ENCODE peak calls at places on chromosomes 6 and 20, in nine cellular contexts. One of them, this sample, is unnamed.
A peak's percentile ranks its signal among the peaks of the same experiment; 100 is the strongest.

GRCh38 chr6:16409531-16410441 is 171.4 kb downstream of the GMPR start:
- DNase-seq in ascending aorta: no peak
- DNase-seq in uterus: peak; percentile 65
- DNase-seq in psoas muscle: peak; percentile 47
- DNase-seq in astrocyte: peak; percentile 27
- DNase-seq in stomach: peak; percentile 52
- DNase-seq in PC-3: peak; percentile 83
- DNase-seq in RWPE2: no peak
- DNase-seq in choroid plexus epithelial cell: peak; percentile 81
- DNase-seq in this sample: peak; percentile 63

GRCh38 chr6:136866872-136867416 is 44.6 kb downstream of the PEX7 start:
- DNase-seq in ascending aorta: no peak
- DNase-seq in uterus: no peak
- DNase-seq in psoas muscle: no peak
- DNase-seq in astrocyte: peak; percentile 59
- DNase-seq in stomach: no peak
- DNase-seq in PC-3: no peak
- DNase-seq in RWPE2: no peak
- DNase-seq in choroid plexus epithelial cell: peak; percentile 29
- DNase-seq in this sample: no peak

GRCh38 chr20:33814238-33814712 is 3.1 kb downstream of the CHMP4B start:
- DNase-seq in ascending aorta: no peak
- DNase-seq in uterus: no peak
- DNase-seq in psoas muscle: no peak
- DNase-seq in astrocyte: no peak
- DNase-seq in stomach: no peak
- DNase-seq in PC-3: no peak
- DNase-seq in RWPE2: no peak
- DNase-seq in choroid plexus epithelial cell: no peak
- DNase-seq in this sample: no peak

GRCh38 chr6:137013738-137014602 is 30.8 kb downstream of the IL20RA start:
- DNase-seq in ascending aorta: no peak
- DNase-seq in uterus: peak; percentile 19
- DNase-seq in psoas muscle: no peak
- DNase-seq in astrocyte: peak; percentile 64
- DNase-seq in stomach: no peak
- DNase-seq in PC-3: peak; percentile 75
- DNase-seq in RWPE2: no peak
- DNase-seq in choroid plexus epithelial cell: peak; percentile 77
- DNase-seq in this sample: no peak

GRCh38 chr6:56156643-56157042 is 90.7 kb downstream of the COL21A1 start:
- DNase-seq in ascending aorta: no peak
- DNase-seq in uterus: no peak
- DNase-seq in psoas muscle: no peak
- DNase-seq in astrocyte: peak; percentile 11
- DNase-seq in stomach: no peak
- DNase-seq in PC-3: peak; percentile 73
- DNase-seq in RWPE2: no peak
- DNase-seq in choroid plexus epithelial cell: peak; percentile 61
- DNase-seq in this sample: no peak

GRCh38 chr20:61757678-61758555 is 307.8 kb downstream of the TAF4 start:
- DNase-seq in ascending aorta: no peak
- DNase-seq in uterus: no peak
- DNase-seq in psoas muscle: no peak
- DNase-seq in astrocyte: peak; percentile 76
- DNase-seq in stomach: no peak
- DNase-seq in PC-3: no peak
- DNase-seq in RWPE2: peak; percentile 82
- DNase-seq in choroid plexus epithelial cell: peak; percentile 44
- DNase-seq in this sample: no peak

GRCh38 chr6:132131777-132132176 is 180.6 kb upstream of the CCN2 start:
- DNase-seq in ascending aorta: peak; percentile 33
- DNase-seq in uterus: peak; percentile 65
- DNase-seq in psoas muscle: peak; percentile 19
- DNase-seq in astrocyte: peak; percentile 99
- DNase-seq in stomach: no peak
- DNase-seq in PC-3: peak; percentile 90
- DNase-seq in RWPE2: peak; percentile 58
- DNase-seq in choroid plexus epithelial cell: peak; percentile 98
- DNase-seq in this sample: peak; percentile 5

GRCh38 chr20:432208-432607 is 24.1 kb downstream of the RBCK1 start:
- DNase-seq in ascending aorta: no peak
- DNase-seq in uterus: no peak
- DNase-seq in psoas muscle: no peak
- DNase-seq in astrocyte: no peak
- DNase-seq in stomach: no peak
- DNase-seq in PC-3: no peak
- DNase-seq in RWPE2: peak; percentile 63
- DNase-seq in choroid plexus epithelial cell: no peak
- DNase-seq in this sample: no peak

GRCh38 chr20:51703446-51704287 is 64.5 kb downstream of the ATP9A start:
- DNase-seq in ascending aorta: no peak
- DNase-seq in uterus: no peak
- DNase-seq in psoas muscle: no peak
- DNase-seq in astrocyte: no peak
- DNase-seq in stomach: no peak
- DNase-seq in PC-3: no peak
- DNase-seq in RWPE2: no peak
- DNase-seq in choroid plexus epithelial cell: no peak
- DNase-seq in this sample: no peak

GRCh38 chr20:10430704-10431103 is 3.3 kb downstream of the MKKS start:
- DNase-seq in ascending aorta: no peak
- DNase-seq in uterus: no peak
- DNase-seq in psoas muscle: no peak
- DNase-seq in astrocyte: no peak
- DNase-seq in stomach: no peak
- DNase-seq in PC-3: no peak
- DNase-seq in RWPE2: no peak
- DNase-seq in choroid plexus epithelial cell: no peak
- DNase-seq in this sample: no peak

GRCh38 chr20:52256465-52256864 is 64.9 kb upstream of the ZFP64 start:
- DNase-seq in ascending aorta: no peak
- DNase-seq in uterus: no peak
- DNase-seq in psoas muscle: no peak
- DNase-seq in astrocyte: no peak
- DNase-seq in stomach: no peak
- DNase-seq in PC-3: no peak
- DNase-seq in RWPE2: no peak
- DNase-seq in choroid plexus epithelial cell: no peak
- DNase-seq in this sample: no peak

GRCh38 chr20:58585753-58586540 is 65.1 kb upstream of the STX16 start:
- DNase-seq in ascending aorta: no peak
- DNase-seq in uterus: no peak
- DNase-seq in psoas muscle: no peak
- DNase-seq in astrocyte: no peak
- DNase-seq in stomach: no peak
- DNase-seq in PC-3: no peak
- DNase-seq in RWPE2: peak; percentile 51
- DNase-seq in choroid plexus epithelial cell: peak; percentile 20
- DNase-seq in this sample: no peak

GRCh38 chr20:44405785-44406571 is 50.5 kb downstream of the HNF4A start:
- DNase-seq in ascending aorta: no peak
- DNase-seq in uterus: no peak
- DNase-seq in psoas muscle: no peak
- DNase-seq in astrocyte: no peak
- DNase-seq in stomach: no peak
- DNase-seq in PC-3: no peak
- DNase-seq in RWPE2: no peak
- DNase-seq in choroid plexus epithelial cell: no peak
- DNase-seq in this sample: no peak

GRCh38 chr20:17542993-17543412 is 11.8 kb upstream of the BFSP1 start:
- DNase-seq in ascending aorta: no peak
- DNase-seq in uterus: no peak
- DNase-seq in psoas muscle: no peak
- DNase-seq in astrocyte: peak; percentile 97
- DNase-seq in stomach: no peak
- DNase-seq in PC-3: no peak
- DNase-seq in RWPE2: no peak
- DNase-seq in choroid plexus epithelial cell: peak; percentile 92
- DNase-seq in this sample: no peak

GRCh38 chr6:144283781-144284473 is 1.2 kb upstream of the UTRN start:
- DNase-seq in ascending aorta: no peak
- DNase-seq in uterus: no peak
- DNase-seq in psoas muscle: no peak
- DNase-seq in astrocyte: peak; percentile 22
- DNase-seq in stomach: no peak
- DNase-seq in PC-3: peak; percentile 52
- DNase-seq in RWPE2: no peak
- DNase-seq in choroid plexus epithelial cell: peak; percentile 62
- DNase-seq in this sample: peak; percentile 25

GRCh38 chr6:89792881-89793280 is 26.7 kb downstream of the MDN1 start:
- DNase-seq in ascending aorta: no peak
- DNase-seq in uterus: no peak
- DNase-seq in psoas muscle: no peak
- DNase-seq in astrocyte: peak; percentile 9
- DNase-seq in stomach: no peak
- DNase-seq in PC-3: peak; percentile 44
- DNase-seq in RWPE2: no peak
- DNase-seq in choroid plexus epithelial cell: peak; percentile 71
- DNase-seq in this sample: peak; percentile 52

GRCh38 chr20:44134897-44135810 is 51.8 kb downstream of the JPH2 start:
- DNase-seq in ascending aorta: no peak
- DNase-seq in uterus: no peak
- DNase-seq in psoas muscle: no peak
- DNase-seq in astrocyte: peak; percentile 23
- DNase-seq in stomach: no peak
- DNase-seq in PC-3: no peak
- DNase-seq in RWPE2: no peak
- DNase-seq in choroid plexus epithelial cell: no peak
- DNase-seq in this sample: peak; percentile 54

GRCh38 chr6:26257272-26257671 is 107.7 kb upstream of the BTN3A2 start:
- DNase-seq in ascending aorta: no peak
- DNase-seq in uterus: no peak
- DNase-seq in psoas muscle: no peak
- DNase-seq in astrocyte: no peak
- DNase-seq in stomach: no peak
- DNase-seq in PC-3: no peak
- DNase-seq in RWPE2: no peak
- DNase-seq in choroid plexus epithelial cell: no peak
- DNase-seq in this sample: no peak

GRCh38 chr6:99611148-99611547 is 4.5 kb downstream of the PRDM13 start:
- DNase-seq in ascending aorta: no peak
- DNase-seq in uterus: no peak
- DNase-seq in psoas muscle: no peak
- DNase-seq in astrocyte: no peak
- DNase-seq in stomach: no peak
- DNase-seq in PC-3: no peak
- DNase-seq in RWPE2: no peak
- DNase-seq in choroid plexus epithelial cell: no peak
- DNase-seq in this sample: peak; percentile 79

GRCh38 chr6:143023695-143024094 is 37.0 kb upstream of the AIG1 start:
- DNase-seq in ascending aorta: no peak
- DNase-seq in uterus: no peak
- DNase-seq in psoas muscle: no peak
- DNase-seq in astrocyte: no peak
- DNase-seq in stomach: no peak
- DNase-seq in PC-3: no peak
- DNase-seq in RWPE2: no peak
- DNase-seq in choroid plexus epithelial cell: no peak
- DNase-seq in this sample: no peak
- TF ChIP-seq CTCF in ascending aorta: no peak
- TF ChIP-seq CTCF in uterus: no peak
- TF ChIP-seq CTCF in psoas muscle: no peak
- TF ChIP-seq CTCF in astrocyte: no peak
- TF ChIP-seq CTCF in stomach: no peak
- TF ChIP-seq CTCF in PC-3: no peak
- TF ChIP-seq CTCF in RWPE2: no peak
- TF ChIP-seq CTCF in choroid plexus epithelial cell: no peak
- TF ChIP-seq CTCF in this sample: no peak

GRCh38 chr6:66423047-66423446 is 716.0 kb upstream of the EYS start:
- DNase-seq in ascending aorta: no peak
- DNase-seq in uterus: no peak
- DNase-seq in psoas muscle: no peak
- DNase-seq in astrocyte: no peak
- DNase-seq in stomach: no peak
- DNase-seq in PC-3: no peak
- DNase-seq in RWPE2: no peak
- DNase-seq in choroid plexus epithelial cell: no peak
- DNase-seq in this sample: no peak

GRCh38 chr6:66418906-66419305 is 711.9 kb upstream of the EYS start:
- DNase-seq in ascending aorta: no peak
- DNase-seq in uterus: no peak
- DNase-seq in psoas muscle: no peak
- DNase-seq in astrocyte: no peak
- DNase-seq in stomach: no peak
- DNase-seq in PC-3: peak; percentile 33
- DNase-seq in RWPE2: no peak
- DNase-seq in choroid plexus epithelial cell: no peak
- DNase-seq in this sample: no peak

GRCh38 chr6:66421570-66421969 is 714.5 kb upstream of the EYS start:
- DNase-seq in ascending aorta: no peak
- DNase-seq in uterus: no peak
- DNase-seq in psoas muscle: no peak
- DNase-seq in astrocyte: no peak
- DNase-seq in stomach: no peak
- DNase-seq in PC-3: peak; percentile 29
- DNase-seq in RWPE2: no peak
- DNase-seq in choroid plexus epithelial cell: peak; percentile 34
- DNase-seq in this sample: no peak
- TF ChIP-seq CTCF in ascending aorta: no peak
- TF ChIP-seq CTCF in uterus: no peak
- TF ChIP-seq CTCF in psoas muscle: no peak
- TF ChIP-seq CTCF in astrocyte: peak; percentile 28
- TF ChIP-seq CTCF in stomach: no peak
- TF ChIP-seq CTCF in PC-3: peak; percentile 62
- TF ChIP-seq CTCF in RWPE2: peak; percentile 40
- TF ChIP-seq CTCF in choroid plexus epithelial cell: peak; percentile 60
- TF ChIP-seq CTCF in this sample: no peak

GRCh38 chr6:39902786-39903465 is 31.3 kb downstream of the MOCS1 start:
- DNase-seq in ascending aorta: no peak
- DNase-seq in uterus: no peak
- DNase-seq in psoas muscle: no peak
- DNase-seq in astrocyte: no peak
- DNase-seq in stomach: no peak
- DNase-seq in PC-3: no peak
- DNase-seq in RWPE2: no peak
- DNase-seq in choroid plexus epithelial cell: no peak
- DNase-seq in this sample: no peak
- TF ChIP-seq CTCF in ascending aorta: no peak
- TF ChIP-seq CTCF in uterus: no peak
- TF ChIP-seq CTCF in psoas muscle: peak; percentile 7
- TF ChIP-seq CTCF in astrocyte: no peak
- TF ChIP-seq CTCF in stomach: no peak
- TF ChIP-seq CTCF in PC-3: peak; percentile 10
- TF ChIP-seq CTCF in RWPE2: no peak
- TF ChIP-seq CTCF in choroid plexus epithelial cell: peak; percentile 9
- TF ChIP-seq CTCF in this sample: no peak

DNA sequence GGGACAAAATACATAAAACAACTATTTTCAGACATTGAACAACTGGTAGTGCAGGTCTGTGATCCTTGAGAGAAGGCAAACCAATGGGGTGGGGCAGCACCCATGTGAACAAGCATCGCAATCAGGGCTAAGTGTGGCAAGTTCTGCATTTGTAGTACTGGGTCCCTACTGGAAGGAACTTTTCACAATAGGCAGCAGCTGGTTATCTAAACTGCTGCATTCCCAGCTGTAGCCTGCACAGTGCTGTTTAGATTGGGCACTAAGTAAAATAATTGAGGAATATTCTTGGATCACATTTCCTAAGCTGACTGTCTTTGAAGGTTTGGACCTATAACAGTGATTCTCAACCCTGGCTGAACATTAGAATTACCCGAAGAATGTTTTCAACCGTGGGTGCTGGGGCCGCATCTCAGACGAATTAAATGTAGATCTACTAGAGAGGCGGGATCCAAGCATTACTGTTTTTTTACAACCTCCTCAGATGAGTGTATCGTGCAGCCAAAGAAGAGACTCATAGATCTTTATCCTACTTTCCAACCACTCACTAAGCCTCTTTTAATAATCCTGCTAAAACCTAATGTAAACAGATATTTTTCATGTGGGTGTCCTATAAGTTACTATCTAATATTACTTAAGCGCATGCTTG is 12.4 kb upstream of the MAP3K4 start:
- DNase-seq in ascending aorta: no peak
- DNase-seq in uterus: no peak
- DNase-seq in psoas muscle: no peak
- DNase-seq in astrocyte: peak; percentile 32
- DNase-seq in stomach: no peak
- DNase-seq in PC-3: no peak
- DNase-seq in RWPE2: no peak
- DNase-seq in choroid plexus epithelial cell: peak; percentile 54
- DNase-seq in this sample: no peak
- TF ChIP-seq CTCF in ascending aorta: no peak
- TF ChIP-seq CTCF in uterus: no peak
- TF ChIP-seq CTCF in psoas muscle: no peak
- TF ChIP-seq CTCF in astrocyte: no peak
- TF ChIP-seq CTCF in stomach: no peak
- TF ChIP-seq CTCF in PC-3: no peak
- TF ChIP-seq CTCF in RWPE2: no peak
- TF ChIP-seq CTCF in choroid plexus epithelial cell: peak; percentile 10
- TF ChIP-seq CTCF in this sample: no peak

This sample was measured in GM20000.